ENCODE peak calls at places on chromosome 14, in eight cellular contexts. B, M, H, K, Y, L, C and G are unnamed samples.

GRCh38 chr14:60722163-60722835 is 1.9 kb downstream of the SIX4 start:
- DNase-seq in H (peak; percentile 77), Y (peak; percentile 45), C (peak; percentile 66), K (no peak), B (peak; percentile 60), L (peak; percentile 82), M (no peak), G (peak; percentile 74)

GRCh38 chr14:99755629-99756603 is 37.3 kb upstream of the EML1 start:
- DNase-seq in K (no peak), Y (peak; percentile 75), M (no peak), H (no peak), B (no peak), L (peak; percentile 93), C (peak; percentile 97), G (peak; percentile 84)

GRCh38 chr14:62117010-62117717 is 354.9 kb downstream of the SNAPC1 start:
- DNase-seq in H (peak; percentile 93), B (peak; percentile 90), C (peak; percentile 89), Y (peak; percentile 59), L (peak; percentile 87), K (peak; percentile 28), M (no peak), G (peak; percentile 94)

GRCh38 chr14:35532783-35533356 is 1.1 kb upstream of the INSM2 start:
- DNase-seq in K (no peak), L (no peak), M (no peak), B (no peak), C (no peak), Y (no peak), H (peak; percentile 63), G (no peak)

GRCh38 chr14:51880810-51881580 is 20.6 kb downstream of the GNG2 start:
- DNase-seq in H (no peak), B (no peak), Y (no peak), L (no peak), M (no peak), C (no peak), K (no peak), G (no peak)

GRCh38 chr14:64645220-64645891 is 58.9 kb upstream of the PLEKHG3 start:
- DNase-seq in C (peak; percentile 68), H (no peak), K (no peak), Y (no peak), L (peak; percentile 53), B (no peak), M (no peak), G (no peak)

GRCh38 chr14:28467611-28468010 is 299.0 kb upstream of the FOXG1 start:
- DNase-seq in H (no peak), L (no peak), K (no peak), C (peak; percentile 37), B (peak; percentile 4), M (no peak), Y (no peak), G (no peak)

GRCh38 chr14:52716160-52716559 is 9.2 kb downstream of the PSMC6 start:
- DNase-seq in B (no peak), M (no peak), H (no peak), C (no peak), L (no peak), K (no peak), Y (no peak), G (no peak)

GRCh38 chr14:40003773-40004172 is 571.5 kb upstream of the FBXO33 start:
- DNase-seq in H (peak; percentile 95), B (no peak), M (no peak), L (no peak), Y (no peak), C (no peak), K (no peak), G (no peak)

GRCh38 chr14:95318870-95319311 is 817 bp downstream of the CLMN start:
- DNase-seq in M (no peak), Y (no peak), K (no peak), B (no peak), H (peak; percentile 29), C (peak; percentile 86), L (no peak), G (peak; percentile 84)

GRCh38 chr14:24274101-24274543 is 2.7 kb upstream of the RABGGTA start:
- DNase-seq in C (no peak), Y (peak; percentile 71), K (no peak), H (no peak), B (no peak), M (no peak), L (no peak), G (no peak)

GRCh38 chr14:84340938-84341337 is 1189.0 kb upstream of the FLRT2 start:
- DNase-seq in B (no peak), L (no peak), M (no peak), Y (no peak), H (no peak), K (no peak), C (no peak), G (no peak)

GRCh38 chr14:38553586-38553985 is 297.7 kb upstream of the CLEC14A start:
- DNase-seq in B (no peak), K (no peak), Y (no peak), H (no peak), C (no peak), M (no peak), L (peak; percentile 4), G (no peak)

GRCh38 chr14:73784988-73785313 is 66.7 kb upstream of the PTGR2 start:
- DNase-seq in Y (no peak), C (no peak), M (no peak), K (no peak), L (no peak), B (no peak), H (no peak), G (no peak)

GRCh38 chr14:93914278-93914677 is 12.9 kb upstream of the FAM181A start:
- DNase-seq in C (no peak), M (no peak), H (no peak), K (no peak), Y (no peak), B (no peak), L (no peak), G (no peak)